ENCODE peak calls at places on chromosomes 2 and 18, in four cellular contexts. C is uterus, D is heart left ventricle, K is GM23248. X is an unnamed sample.

GRCh38 chr2:130920417-130921030 is 83.8 kb downstream of the ARHGEF4 start:
- DNase-seq in C (no peak), D (peak; percentile 35), K (peak; percentile 62), X (no peak)

GRCh38 chr2:3940661-3941060 is 237.3 kb downstream of the DCDC2C start:
- DNase-seq in C (no peak), K (no peak), D (no peak), X (no peak)

GRCh38 chr2:77720115-77720514 is 197.9 kb upstream of the LRRTM4 start:
- DNase-seq in K (no peak), C (no peak), D (no peak), X (no peak)

GRCh38 chr18:43031169-43031568 is 84.3 kb downstream of the RIT2 start:
- DNase-seq in C (no peak), K (no peak), D (no peak), X (no peak)

GRCh38 chr2:102698369-102699111 is 63.3 kb upstream of the TMEM182 start:
- DNase-seq in C (no peak), K (peak; percentile 8), D (no peak), X (peak; percentile 7)

GRCh38 chr2:144131042-144131441 is 388.9 kb downstream of the ZEB2 start:
- DNase-seq in K (peak; percentile 60), D (no peak), C (no peak), X (no peak)

GRCh38 chr2:205267323-205267722 is 415.0 kb upstream of the NRP2 start:
- DNase-seq in D (no peak), K (no peak), C (no peak), X (no peak)

GRCh38 chr18:22346968-22347611 is 70.6 kb downstream of the CTAGE1 start:
- DNase-seq in D (peak; percentile 93), C (peak; percentile 81), K (peak; percentile 75), X (peak; percentile 41)

GRCh38 chr2:5782103-5782502 is 89.9 kb downstream of the SOX11 start:
- DNase-seq in C (no peak), K (no peak), D (no peak), X (no peak)

GRCh38 chr2:67797801-67798535 is 264.8 kb downstream of the C1D start:
- DNase-seq in C (no peak), K (peak; percentile 46), D (no peak), X (no peak)

GRCh38 chr2:29033172-29033571 is 41.2 kb downstream of the PCARE start:
- DNase-seq in D (no peak), C (no peak), K (peak; percentile 35), X (no peak)

GRCh38 chr2:212359425-212360067 is 179.1 kb downstream of the ERBB4 start:
- DNase-seq in K (no peak), C (no peak), D (no peak), X (no peak)

GRCh38 chr2:192126426-192126825 is 68.3 kb downstream of the TMEFF2 start:
- DNase-seq in C (no peak), D (no peak), K (no peak), X (no peak)
- H3K27ac ChIP-seq in C (no peak overlapping the region), D (no peak overlapping the region), K (no peak overlapping the region), X (no peak overlapping the region)

DNA sequence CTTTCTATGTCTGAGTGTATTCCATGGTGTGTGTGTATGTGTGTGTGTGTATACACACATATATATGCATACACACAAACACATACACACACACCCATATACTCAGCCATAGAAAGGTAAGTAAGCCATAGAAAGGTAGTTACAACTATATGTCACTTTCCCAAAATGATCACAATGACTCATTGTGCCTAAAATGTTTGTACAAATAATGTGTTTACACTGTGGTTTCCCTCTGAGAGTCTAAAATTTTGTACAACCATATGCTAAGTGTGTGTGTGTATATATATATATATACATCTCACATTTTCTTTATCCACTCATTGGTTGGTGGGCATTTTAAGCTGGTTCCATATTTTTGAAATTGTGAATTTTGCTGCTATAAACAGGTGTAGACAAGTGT is 55.3 kb upstream of the CSRNP3 start:
- DNase-seq in D (no peak), K (no peak), C (no peak), X (no peak)
- H3K27ac ChIP-seq in D (no peak overlapping the region), K (no peak overlapping the region), C (no peak overlapping the region), X (no peak overlapping the region)

GRCh38 chr2:230657462-230657861 is 55.2 kb upstream of the CAB39 start:
- DNase-seq in K (no peak), D (no peak), C (no peak), X (no peak)
- H3K27ac ChIP-seq in K (no peak overlapping the region), D (no peak overlapping the region), C (no peak overlapping the region), X (no peak overlapping the region)

GRCh38 chr2:64649013-64649484 is 4.7 kb downstream of the SERTAD2 start:
- DNase-seq in D (no peak), K (no peak), C (no peak), X (no peak)
- H3K27ac ChIP-seq in D (no peak overlapping the region), K (peak overlapping the region; percentile 27), C (no peak overlapping the region), X (no peak overlapping the region)

X was measured in thoracic aorta.